ENCODE peak calls at places on chromosomes 12 and 14, in seven cellular contexts. T is neuronal stem cell, Z is IMR-90, M is H1, J is mesenchymal stem cell, Y is H9, A is mesendoderm. H is an unnamed sample.

GRCh38 chr14:20587489-20588154 is at the start of gene RNASE11:
- DNase-seq in T (no peak), Z (no peak), M (peak; percentile 8), J (no peak), Y (no peak), A (no peak), H (no peak)

GRCh38 chr12:24719293-24719721 is 229.6 kb downstream of the BCAT1 start:
- DNase-seq in T (no peak), Z (peak; percentile 78), M (no peak), J (peak; percentile 78), Y (no peak), A (no peak), H (peak; percentile 15)

GRCh38 chr14:93090826-93091583 is 24.7 kb downstream of the ITPK1 start:
- DNase-seq in T (no peak), Z (no peak), M (no peak), J (no peak), Y (no peak), A (no peak), H (no peak)

GRCh38 chr12:86212970-86213369 is 43.2 kb downstream of the MGAT4C start:
- DNase-seq in T (no peak), Z (no peak), M (no peak), J (no peak), Y (no peak), A (no peak), H (no peak)

GRCh38 chr12:26953447-26953846 is 15.2 kb downstream of the FGFR1OP2 start:
- DNase-seq in T (no peak), Z (peak; percentile 28), M (no peak), J (peak; percentile 55), Y (no peak), A (no peak), H (peak; percentile 38)

GRCh38 chr12:92973614-92974013 is 44.5 kb upstream of the EEA1 start:
- DNase-seq in T (no peak), Z (peak; percentile 90), M (no peak), J (peak; percentile 85), Y (no peak), A (no peak), H (peak; percentile 97)

GRCh38 chr12:104457746-104458644 is 1.2 kb downstream of the CHST11 start:
- DNase-seq in T (no peak), Z (no peak), M (peak; percentile 66), J (peak; percentile 48), Y (no peak), A (no peak), H (peak; percentile 63)

GRCh38 chr12:75389706-75390105 is 1.2 kb upstream of the GLIPR1L2 start:
- DNase-seq in T (no peak), Z (no peak), M (no peak), J (peak; percentile 26), Y (no peak), A (no peak), H (no peak)

GRCh38 chr12:71725011-71725410 is 29.7 kb upstream of the RAB21 start:
- DNase-seq in T (no peak), Z (no peak), M (no peak), J (no peak), Y (no peak), A (no peak), H (no peak)

GRCh38 chr12:108629824-108630476 is 3.7 kb downstream of the SELPLG start:
- DNase-seq in T (no peak), Z (peak; percentile 87), M (no peak), J (peak; percentile 86), Y (no peak), A (peak; percentile 88), H (peak; percentile 58)

GRCh38 chr12:70919597-70920035 is 922 bp downstream of the PTPRR start:
- DNase-seq in T (peak; percentile 32), Z (no peak), M (no peak), J (peak; percentile 4), Y (peak; percentile 75), A (peak; percentile 64), H (no peak)

GRCh38 chr12:30970559-30971202 is 44.1 kb downstream of the TSPAN11 start:
- DNase-seq in T (no peak), Z (no peak), M (no peak), J (no peak), Y (no peak), A (peak; percentile 30), H (peak; percentile 79)

GRCh38 chr12:69196302-69197288 is 42.8 kb upstream of the CPSF6 start:
- DNase-seq in T (no peak), Z (peak; percentile 9), M (no peak), J (no peak), Y (no peak), A (no peak), H (no peak)

GRCh38 chr12:7113389-7113871 is 4.4 kb upstream of the C1RL start:
- DNase-seq in T (no peak), Z (peak; percentile 44), M (peak; percentile 51), J (peak; percentile 48), Y (no peak), A (peak; percentile 54), H (no peak)

GRCh38 chr12:53596920-53597363 is 29.2 kb downstream of the ATF7 start:
- DNase-seq in T (no peak), Z (peak; percentile 59), M (no peak), J (peak; percentile 68), Y (no peak), A (peak; percentile 9), H (no peak)

GRCh38 chr12:39617887-39618286 is 1.7 kb downstream of the ABCD2 start:
- DNase-seq in T (no peak), Z (no peak), M (no peak), J (no peak), Y (no peak), A (no peak), H (no peak)

GRCh38 chr12:41476499-41476898 is 288.4 kb downstream of the PDZRN4 start:
- DNase-seq in T (no peak), Z (no peak), M (no peak), J (no peak), Y (no peak), A (no peak), H (no peak)

GRCh38 chr14:90368946-90369721 is 27.7 kb upstream of the CALM1 start:
- DNase-seq in T (no peak), Z (peak; percentile 33), M (no peak), J (peak; percentile 26), Y (no peak), A (no peak), H (no peak)

GRCh38 chr14:77909911-77910310 is 110.0 kb downstream of the ADCK1 start:
- DNase-seq in T (no peak), Z (no peak), M (no peak), J (no peak), Y (no peak), A (no peak), H (no peak)

GRCh38 chr12:118536306-118536900 is 160.0 kb downstream of the SUDS3 start:
- DNase-seq in T (no peak), Z (no peak), M (no peak), J (no peak), Y (no peak), A (no peak), H (peak; percentile 94)

GRCh38 chr12:118537481-118537917 is 161.1 kb downstream of the SUDS3 start:
- DNase-seq in T (no peak), Z (no peak), M (no peak), J (no peak), Y (peak; percentile 58), A (no peak), H (no peak)

GRCh38 chr12:118528625-118529024 is 152.3 kb downstream of the SUDS3 start:
- DNase-seq in T (no peak), Z (no peak), M (no peak), J (no peak), Y (no peak), A (no peak), H (no peak)

GRCh38 chr12:118534003-118534402 is 157.6 kb downstream of the SUDS3 start:
- DNase-seq in T (no peak), Z (no peak), M (no peak), J (no peak), Y (peak; percentile 44), A (no peak), H (no peak)
- H3K4ac ChIP-seq in T (no peak overlapping the region), Z (no peak overlapping the region), M (no peak overlapping the region), J (no peak overlapping the region), Y (no peak overlapping the region), A (no peak overlapping the region), H (no peak overlapping the region)

GRCh38 chr14:31261523-31261858 is 53.9 kb upstream of the HECTD1 start:
- DNase-seq in T (no peak), Z (no peak), M (no peak), J (no peak), Y (no peak), A (no peak), H (no peak)
- H3K9ac ChIP-seq in T (no peak overlapping the region), Z (no peak overlapping the region), M (no peak overlapping the region), J (peak overlapping the region; percentile 77), Y (no peak overlapping the region), A (no peak overlapping the region), H (no peak overlapping the region)

GRCh38 chr14:76767681-76768055 is 6.4 kb downstream of the VASH1 start:
- DNase-seq in T (no peak), Z (no peak), M (peak; percentile 53), J (no peak), Y (no peak), A (no peak), H (no peak)

GRCh38 chr14:76770521-76771431 is 9.5 kb downstream of the VASH1 start:
- DNase-seq in T (no peak), Z (no peak), M (peak; percentile 37), J (no peak), Y (peak; percentile 22), A (no peak), H (no peak)

GRCh38 chr14:76768671-76769500 is 7.6 kb downstream of the VASH1 start:
- DNase-seq in T (no peak), Z (no peak), M (peak; percentile 41), J (no peak), Y (no peak), A (no peak), H (no peak)

GRCh38 chr14:76769636-76770292 is 8.5 kb downstream of the VASH1 start:
- DNase-seq in T (no peak), Z (no peak), M (peak; percentile 40), J (no peak), Y (peak; percentile 25), A (no peak), H (no peak)

DNA sequence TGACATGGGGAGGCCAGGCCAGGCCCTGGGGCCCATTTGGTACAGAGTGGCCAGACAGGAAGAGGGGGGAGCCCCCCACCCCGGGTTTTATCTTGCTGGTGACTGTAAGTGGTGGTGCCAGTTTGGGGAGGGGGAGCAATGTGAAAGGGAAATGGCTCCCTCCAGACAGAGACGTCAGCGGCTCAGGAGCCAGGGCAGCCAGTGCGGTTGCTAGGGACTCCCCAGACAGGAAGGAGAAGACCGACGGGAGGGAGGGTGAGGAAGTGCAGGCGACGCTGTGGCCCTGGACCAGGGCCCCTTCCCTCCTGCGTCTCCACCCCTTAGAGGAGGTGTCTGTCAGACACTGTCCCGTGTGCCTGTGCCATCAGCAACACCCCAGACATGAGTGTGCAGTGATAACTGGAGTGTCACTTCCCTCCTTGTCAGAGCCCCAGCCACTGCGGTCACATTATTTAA is 7.0 kb downstream of the VASH1 start:
- DNase-seq in T (no peak), Z (no peak), M (peak; percentile 71), J (peak; percentile 79), Y (peak; percentile 76), A (peak; percentile 83), H (peak; percentile 45)
- H3K27ac ChIP-seq in T (no peak overlapping the region), Z (no peak overlapping the region), M (no peak overlapping the region), J (no peak overlapping the region), Y (no peak overlapping the region), A (no peak overlapping the region), H (no peak overlapping the region)

DNA sequence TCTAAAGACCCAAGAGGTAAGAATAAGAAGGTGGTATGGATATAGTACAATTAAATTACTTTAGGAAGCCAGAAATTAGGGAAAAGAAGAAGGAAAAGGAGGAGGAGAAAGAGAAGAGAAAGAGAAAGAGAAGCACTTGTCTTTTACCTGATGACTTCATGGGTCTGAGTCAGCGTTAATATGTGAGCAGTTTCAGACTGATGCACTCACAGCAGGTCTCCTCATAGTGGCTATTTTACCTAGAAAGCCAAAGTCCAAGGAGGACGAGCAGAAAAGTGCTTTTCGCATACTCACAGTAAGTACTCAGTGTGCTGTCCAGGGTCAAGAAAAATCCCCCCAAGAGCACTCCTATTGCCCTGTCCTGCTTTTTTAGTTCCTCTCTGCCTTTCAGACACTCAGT is 222.1 kb downstream of the C12orf42 start:
- DNase-seq in T (no peak), Z (no peak), M (no peak), J (no peak), Y (no peak), A (peak; percentile 8), H (no peak)
- H3K4ac ChIP-seq in T (no peak overlapping the region), Z (no peak overlapping the region), M (no peak overlapping the region), J (no peak overlapping the region), Y (no peak overlapping the region), A (no peak overlapping the region), H (no peak overlapping the region)